ENCODE peak calls at places on chromosomes 12 and 14, in five cellular contexts. I, B, S, N and K are unnamed samples.

GRCh38 chr14:61454545-61454944 is 133.2 kb downstream of the PRKCH start:
- DNase-seq in B (no peak), S (no peak), N (no peak), I (no peak), K (no peak)

GRCh38 chr12:122856999-122857671 is 21.9 kb downstream of the HIP1R start:
- DNase-seq in I (no peak), N (no peak), S (no peak), B (peak; percentile 59), K (no peak)

GRCh38 chr12:115750340-115750739 is 527.2 kb downstream of the MED13L start:
- DNase-seq in S (no peak), I (no peak), N (no peak), B (no peak), K (no peak)

GRCh38 chr12:16348435-16349131 is 1.1 kb downstream of the MGST1 start:
- DNase-seq in I (no peak), N (peak; percentile 7), S (no peak), B (no peak), K (no peak)

GRCh38 chr12:89454080-89454848 is 70.3 kb downstream of the GALNT4 start:
- DNase-seq in B (no peak), N (no peak), I (no peak), S (no peak), K (no peak)

GRCh38 chr12:131487379-131488129 is 223.3 kb upstream of the SFSWAP start:
- DNase-seq in S (no peak), N (no peak), B (no peak), I (no peak), K (no peak)

GRCh38 chr14:67446371-67447032 is 34.5 kb upstream of the PLEK2 start:
- DNase-seq in I (no peak), S (no peak), N (no peak), B (no peak), K (no peak)

GRCh38 chr12:76028649-76029277 is 2.8 kb downstream of the PHLDA1 start:
- DNase-seq in B (peak; percentile 51), I (no peak), S (no peak), N (no peak), K (no peak)

GRCh38 chr12:92953747-92954146 is 24.7 kb upstream of the EEA1 start:
- DNase-seq in B (no peak), N (no peak), I (no peak), S (no peak), K (no peak)

GRCh38 chr14:79468491-79468890 is 742.8 kb downstream of the DIO2 start:
- DNase-seq in N (no peak), I (no peak), B (no peak), S (no peak), K (no peak)

GRCh38 chr12:93571360-93571853 is 1.1 kb upstream of the SOCS2 start:
- DNase-seq in N (no peak), I (peak; percentile 50), S (peak; percentile 79), B (peak; percentile 10), K (peak; percentile 88)

GRCh38 chr14:104876251-104876699 is 11.2 kb downstream of the CEP170B start:
- DNase-seq in N (no peak), B (no peak), I (peak; percentile 44), S (peak; percentile 86), K (peak; percentile 80)

GRCh38 chr14:77214216-77214615 is 32.6 kb downstream of the TMEM63C start:
- DNase-seq in N (no peak), I (no peak), B (no peak), S (no peak), K (no peak)

GRCh38 chr12:51349026-51349425 is 2.5 kb upstream of the CELA1 start:
- DNase-seq in S (no peak), I (no peak), N (no peak), B (no peak), K (no peak)

GRCh38 chr12:50620050-50620974 is 115.5 kb downstream of the DIP2B start:
- DNase-seq in I (no peak), B (no peak), S (no peak), N (no peak), K (no peak)

GRCh38 chr14:67695394-67695949 is at the start of gene RDH11:
- DNase-seq in S (peak; percentile 67), N (peak; percentile 50), I (peak; percentile 85), B (peak; percentile 90), K (peak; percentile 86)

GRCh38 chr12:84492381-84492883 is 420.2 kb downstream of the SLC6A15 start:
- DNase-seq in B (no peak), N (no peak), S (no peak), I (no peak), K (no peak)

GRCh38 chr14:52124791-52125661 is 56.2 kb upstream of the NID2 start:
- DNase-seq in I (no peak), B (no peak), N (no peak), S (no peak), K (no peak)

GRCh38 chr12:105750096-105750495 is 388.7 kb downstream of the NUAK1 start:
- DNase-seq in S (no peak), N (no peak), B (no peak), I (no peak), K (no peak)

GRCh38 chr12:12892670-12893290 is 1.4 kb downstream of the GPRC5A start:
- DNase-seq in N (no peak), B (no peak), I (no peak), S (no peak), K (peak; percentile 26)

GRCh38 chr14:69430306-69430939 is 31.9 kb downstream of the SLC39A9 start:
- DNase-seq in I (no peak), B (peak; percentile 64), N (no peak), S (no peak), K (no peak)

GRCh38 chr14:69427596-69427995 is 29.1 kb downstream of the SLC39A9 start:
- DNase-seq in I (no peak), N (no peak), S (no peak), B (no peak), K (no peak)

GRCh38 chr14:69429643-69430042 is 31.2 kb downstream of the SLC39A9 start:
- DNase-seq in B (no peak), S (no peak), I (no peak), N (no peak), K (no peak)

GRCh38 chr14:69432364-69432763 is 33.9 kb downstream of the SLC39A9 start:
- DNase-seq in S (no peak), N (no peak), I (no peak), B (no peak), K (no peak)

DNA sequence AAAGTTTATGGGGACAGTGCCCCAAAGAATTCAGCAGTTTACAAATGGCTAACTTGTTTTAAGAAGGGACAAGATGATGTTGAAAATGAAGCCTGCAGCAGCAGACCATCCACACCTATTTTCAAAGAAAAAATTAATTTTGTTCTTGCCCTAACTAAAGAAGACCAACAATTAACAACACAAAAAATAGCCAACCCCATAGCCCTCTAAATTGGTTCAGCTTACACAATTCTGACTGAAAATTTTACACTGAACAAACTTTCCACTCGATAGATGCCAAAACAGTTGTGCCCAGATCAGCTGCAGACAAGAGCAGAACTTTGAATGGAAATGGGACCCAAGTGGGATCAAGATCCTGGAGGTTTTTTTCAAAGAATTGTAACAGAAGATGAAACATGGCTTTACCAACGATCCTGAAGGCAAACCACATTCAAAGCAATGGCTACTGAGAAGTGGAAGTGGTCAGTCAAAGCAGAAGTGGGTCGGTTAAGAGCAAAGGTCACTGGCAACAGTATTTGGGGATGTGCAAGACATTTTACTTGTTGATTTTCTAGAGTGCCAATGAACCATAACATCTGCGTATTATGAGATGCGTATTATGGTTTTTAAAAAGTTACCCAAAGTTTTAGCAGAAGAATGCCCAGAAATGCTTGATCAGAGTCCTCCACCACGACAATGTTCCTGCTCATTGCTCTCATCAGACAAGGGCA is 30.0 kb downstream of the SLC39A9 start:
- DNase-seq in I (no peak), N (peak; percentile 60), S (no peak), B (no peak), K (no peak)
- TF ChIP-seq ATF3 in I (no peak), N (no peak), S (no peak), B (no peak), K (no peak)

GRCh38 chr12:873954-874353 is 75.5 kb downstream of the RAD52 start:
- DNase-seq in B (peak; percentile 53), S (no peak), N (no peak), I (no peak), K (no peak)

GRCh38 chr12:867905-868304 is 81.6 kb downstream of the RAD52 start:
- DNase-seq in S (no peak), N (no peak), B (no peak), I (no peak), K (no peak)

GRCh38 chr12:870378-870777 is 79.1 kb downstream of the RAD52 start:
- DNase-seq in B (no peak), N (no peak), S (no peak), I (no peak), K (no peak)

GRCh38 chr12:865614-866013 is 83.9 kb downstream of the RAD52 start:
- DNase-seq in B (no peak), N (no peak), I (no peak), S (no peak), K (no peak)

GRCh38 chr12:868722-869121 is 80.8 kb downstream of the RAD52 start:
- DNase-seq in B (no peak), N (no peak), I (no peak), S (peak; percentile 13), K (no peak)
- TF ChIP-seq CTCF in B (peak; percentile 18), N (peak; percentile 7), I (peak; percentile 8), S (no peak), K (no peak)

GRCh38 chr12:11171953-11172675 is 1.1 kb downstream of the SMIM10L1 start:
- DNase-seq in B (peak; percentile 6), N (no peak), S (no peak), I (no peak), K (no peak)
- TF ChIP-seq ATF3 in B (no peak), N (no peak), S (no peak), I (no peak), K (no peak)

DNA sequence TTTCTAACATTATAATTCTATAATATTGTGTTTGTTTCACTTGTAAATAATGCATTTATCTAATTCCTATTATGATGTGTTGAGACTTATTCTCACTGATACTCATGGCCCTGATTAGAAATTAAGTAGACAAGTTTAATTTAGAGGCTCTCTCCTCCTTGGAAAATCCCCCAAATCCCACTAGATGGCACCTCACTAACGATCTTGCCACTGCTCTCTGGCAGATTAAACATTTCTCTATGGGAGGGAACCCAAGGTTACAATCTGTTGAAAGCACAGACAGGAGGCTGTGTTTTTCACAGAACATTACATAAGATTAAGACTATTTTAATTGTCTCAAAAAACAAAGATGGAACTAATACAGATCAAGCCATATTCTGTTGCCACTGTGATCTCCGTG is 318.7 kb downstream of the LRFN5 start:
- DNase-seq in S (no peak), B (peak; percentile 28), I (peak; percentile 10), N (no peak), K (no peak)
- TF ChIP-seq CTCF in S (no peak), B (peak; percentile 37), I (peak; percentile 30), N (peak; percentile 36), K (no peak)